ENCODE peak calls at places on chromosomes 3 and 15, in ten cellular contexts. One of them, this sample, is unnamed.

GRCh38 chr3:169710619-169711018 is 47.1 kb upstream of the MECOM start:
- DNase-seq in pancreas: no peak
- DNase-seq in stimulated activated CD4-positive, alpha-beta T cell treated with anti-CD3 and anti-CD28 coated beads, Interleukin-2, amount 100 ng/mL, for 48 hours: no peak
- DNase-seq in AG04450: peak
- DNase-seq in GM23248: no peak
- DNase-seq in RPMI8226: no peak
- DNase-seq in NCI-H2029 treated with DMSO at 0.1 percent for 48 hours: no peak
- DNase-seq in HepG2: no peak
- DNase-seq in glutamatergic neuron: no peak
- DNase-seq in HEK293T: no peak
- DNase-seq in this sample: no peak

GRCh38 chr3:49417516-49418120 is 4.7 kb downstream of the AMT start:
- DNase-seq in RPMI8226: no peak
- DNase-seq in NCI-H2029 treated with DMSO at 0.1 percent for 48 hours: no peak
- DNase-seq in pancreas: no peak
- DNase-seq in glutamatergic neuron: no peak
- DNase-seq in stimulated activated CD4-positive, alpha-beta T cell treated with anti-CD3 and anti-CD28 coated beads, Interleukin-2, amount 100 ng/mL, for 48 hours: no peak
- DNase-seq in HEK293T: no peak
- DNase-seq in HepG2: no peak
- DNase-seq in AG04450: no peak
- DNase-seq in GM23248: no peak
- DNase-seq in this sample: no peak

GRCh38 chr3:149270180-149270579 is 48.6 kb upstream of the CP start:
- DNase-seq in AG04450: no peak
- DNase-seq in NCI-H2029 treated with DMSO at 0.1 percent for 48 hours: no peak
- DNase-seq in glutamatergic neuron: no peak
- DNase-seq in RPMI8226: no peak
- DNase-seq in stimulated activated CD4-positive, alpha-beta T cell treated with anti-CD3 and anti-CD28 coated beads, Interleukin-2, amount 100 ng/mL, for 48 hours: no peak
- DNase-seq in pancreas: no peak
- DNase-seq in GM23248: no peak
- DNase-seq in HepG2: no peak
- DNase-seq in HEK293T: no peak
- DNase-seq in this sample: no peak

GRCh38 chr3:17852217-17852616 is 109.8 kb upstream of the TBC1D5 start:
- DNase-seq in NCI-H2029 treated with DMSO at 0.1 percent for 48 hours: peak
- DNase-seq in RPMI8226: no peak
- DNase-seq in AG04450: no peak
- DNase-seq in HEK293T: no peak
- DNase-seq in glutamatergic neuron: no peak
- DNase-seq in HepG2: no peak
- DNase-seq in stimulated activated CD4-positive, alpha-beta T cell treated with anti-CD3 and anti-CD28 coated beads, Interleukin-2, amount 100 ng/mL, for 48 hours: no peak
- DNase-seq in GM23248: no peak
- DNase-seq in pancreas: no peak
- DNase-seq in this sample: no peak

GRCh38 chr3:42662037-42662812 is 8.7 kb downstream of the ZBTB47 start:
- DNase-seq in GM23248: no peak
- DNase-seq in HepG2: no peak
- DNase-seq in stimulated activated CD4-positive, alpha-beta T cell treated with anti-CD3 and anti-CD28 coated beads, Interleukin-2, amount 100 ng/mL, for 48 hours: no peak
- DNase-seq in NCI-H2029 treated with DMSO at 0.1 percent for 48 hours: no peak
- DNase-seq in AG04450: no peak
- DNase-seq in glutamatergic neuron: no peak
- DNase-seq in HEK293T: no peak
- DNase-seq in RPMI8226: no peak
- DNase-seq in pancreas: no peak
- DNase-seq in this sample: no peak

GRCh38 chr3:60594025-60594424 is 657.2 kb downstream of the FHIT start:
- DNase-seq in glutamatergic neuron: no peak
- DNase-seq in NCI-H2029 treated with DMSO at 0.1 percent for 48 hours: no peak
- DNase-seq in stimulated activated CD4-positive, alpha-beta T cell treated with anti-CD3 and anti-CD28 coated beads, Interleukin-2, amount 100 ng/mL, for 48 hours: no peak
- DNase-seq in pancreas: peak
- DNase-seq in RPMI8226: no peak
- DNase-seq in HEK293T: no peak
- DNase-seq in HepG2: no peak
- DNase-seq in GM23248: no peak
- DNase-seq in AG04450: peak
- DNase-seq in this sample: no peak

GRCh38 chr3:27943106-27943505 is 221.0 kb upstream of the EOMES start:
- DNase-seq in NCI-H2029 treated with DMSO at 0.1 percent for 48 hours: no peak
- DNase-seq in AG04450: no peak
- DNase-seq in RPMI8226: no peak
- DNase-seq in GM23248: peak
- DNase-seq in HepG2: peak
- DNase-seq in HEK293T: peak
- DNase-seq in stimulated activated CD4-positive, alpha-beta T cell treated with anti-CD3 and anti-CD28 coated beads, Interleukin-2, amount 100 ng/mL, for 48 hours: no peak
- DNase-seq in pancreas: no peak
- DNase-seq in glutamatergic neuron: peak
- DNase-seq in this sample: no peak

GRCh38 chr3:161310649-161311423 is 60.5 kb downstream of the SPTSSB start:
- DNase-seq in GM23248: no peak
- DNase-seq in HepG2: no peak
- DNase-seq in pancreas: no peak
- DNase-seq in NCI-H2029 treated with DMSO at 0.1 percent for 48 hours: no peak
- DNase-seq in HEK293T: no peak
- DNase-seq in glutamatergic neuron: no peak
- DNase-seq in AG04450: no peak
- DNase-seq in stimulated activated CD4-positive, alpha-beta T cell treated with anti-CD3 and anti-CD28 coated beads, Interleukin-2, amount 100 ng/mL, for 48 hours: peak
- DNase-seq in RPMI8226: peak
- DNase-seq in this sample: peak

GRCh38 chr15:38941399-38941953 is 376.9 kb upstream of the RASGRP1 start:
- DNase-seq in AG04450: no peak
- DNase-seq in stimulated activated CD4-positive, alpha-beta T cell treated with anti-CD3 and anti-CD28 coated beads, Interleukin-2, amount 100 ng/mL, for 48 hours: no peak
- DNase-seq in GM23248: peak
- DNase-seq in RPMI8226: no peak
- DNase-seq in glutamatergic neuron: no peak
- DNase-seq in HepG2: no peak
- DNase-seq in HEK293T: no peak
- DNase-seq in NCI-H2029 treated with DMSO at 0.1 percent for 48 hours: no peak
- DNase-seq in pancreas: no peak
- DNase-seq in this sample: no peak